ENCODE peak calls at places on chromosomes 4 and X, in six cellular contexts. A, O, H, F, G and R are unnamed samples.

GRCh38 chrX:9847071-9847470 is 60.8 kb downstream of the SHROOM2 start:
- DNase-seq in A (no peak), G (no peak), H (peak; percentile 76), O (peak; percentile 14), F (no peak), R (no peak)

GRCh38 chrX:139058831-139059495 is 347.4 kb upstream of the FGF13 start:
- DNase-seq in G (no peak), H (no peak), O (no peak), F (no peak), A (no peak), R (no peak)

GRCh38 chr4:24054910-24055309 is 165.1 kb upstream of the PPARGC1A start:
- DNase-seq in F (no peak), H (no peak), G (no peak), A (no peak), O (no peak), R (no peak)

GRCh38 chr4:182944484-182945227 is 27.5 kb upstream of the DCTD start:
- DNase-seq in G (no peak), O (no peak), H (no peak), F (no peak), A (no peak), R (no peak)

GRCh38 chr4:2102045-2102883 is 43.1 kb downstream of the NAT8L start:
- DNase-seq in A (no peak), O (no peak), F (no peak), G (no peak), H (no peak), R (no peak)

GRCh38 chrX:1528186-1528883 is 8.7 kb downstream of the P2RY8 start:
- DNase-seq in A (no peak), O (no peak), F (no peak), G (no peak), H (no peak), R (no peak)

GRCh38 chr4:48340276-48340904 is 939 bp upstream of the SLAIN2 start:
- DNase-seq in O (peak; percentile 58), A (no peak), H (peak; percentile 59), F (no peak), G (no peak), R (no peak)

GRCh38 chrX:2710496-2710895 is 19.4 kb downstream of the CD99 start:
- DNase-seq in A (no peak), F (no peak), H (peak; percentile 63), O (peak; percentile 32), G (peak; percentile 6), R (no peak)

GRCh38 chr4:108425988-108426387 is 194.4 kb upstream of the RPL34 start:
- DNase-seq in O (no peak), G (no peak), H (peak; percentile 55), F (no peak), A (no peak), R (no peak)

GRCh38 chrX:24124227-24124799 is 25.2 kb upstream of the ZFX start:
- DNase-seq in A (no peak), O (no peak), F (no peak), G (no peak), H (no peak), R (no peak)

GRCh38 chrX:1394731-1395501 is 3.0 kb upstream of the SLC25A6 start:
- DNase-seq in A (peak; percentile 24), F (no peak), G (peak; percentile 66), H (no peak), O (no peak), R (no peak)

GRCh38 chrX:92232182-92232581 is 453.0 kb downstream of the PCDH11X start:
- DNase-seq in H (no peak), G (no peak), O (no peak), A (no peak), F (no peak), R (no peak)

GRCh38 chr4:168408620-168409019 is 71.7 kb downstream of the DDX60L start:
- DNase-seq in F (peak; percentile 77), A (peak; percentile 58), O (peak; percentile 69), G (peak; percentile 91), H (peak; percentile 90), R (peak; percentile 85)

GRCh38 chrX:155645180-155645579 is 32.4 kb upstream of the TMLHE start:
- DNase-seq in F (no peak), H (no peak), A (no peak), O (no peak), G (no peak), R (no peak)

GRCh38 chrX:102787283-102787682 is 66.7 kb downstream of the GPRASP3 start:
- DNase-seq in G (no peak), H (no peak), F (no peak), A (no peak), O (no peak), R (no peak)

GRCh38 chrX:132227383-132228112 is 8.3 kb upstream of the RAP2C start:
- DNase-seq in A (no peak), H (no peak), O (no peak), G (no peak), F (no peak), R (no peak)

GRCh38 chr4:168759321-168759720 is 250.7 kb downstream of the CBR4 start:
- DNase-seq in F (no peak), H (no peak), O (no peak), G (no peak), A (no peak), R (no peak)

GRCh38 chrX:94400488-94400887 is 726.5 kb downstream of the FAM133A start:
- DNase-seq in A (no peak), H (no peak), F (no peak), G (no peak), O (no peak), R (no peak)

GRCh38 chrX:1601051-1601767 is 9.8 kb downstream of the AKAP17A start:
- DNase-seq in H (no peak), A (no peak), G (no peak), F (no peak), O (no peak), R (no peak)

GRCh38 chrX:124605518-124605917 is 259.2 kb downstream of the SH2D1A start:
- DNase-seq in O (no peak), A (no peak), G (no peak), F (no peak), H (no peak), R (no peak)

GRCh38 chr4:147828361-147828760 is 96.5 kb downstream of the ARHGAP10 start:
- DNase-seq in A (no peak), G (no peak), H (no peak), O (no peak), F (no peak), R (no peak)

GRCh38 chr4:76426272-76426671 is 5.3 kb upstream of the CCDC158 start:
- DNase-seq in O (no peak), A (no peak), F (no peak), G (no peak), H (no peak), R (no peak)

GRCh38 chr4:76420311-76420710 is 630 bp downstream of the CCDC158 start:
- DNase-seq in A (no peak), F (no peak), O (no peak), H (no peak), G (no peak), R (no peak)

DNA sequence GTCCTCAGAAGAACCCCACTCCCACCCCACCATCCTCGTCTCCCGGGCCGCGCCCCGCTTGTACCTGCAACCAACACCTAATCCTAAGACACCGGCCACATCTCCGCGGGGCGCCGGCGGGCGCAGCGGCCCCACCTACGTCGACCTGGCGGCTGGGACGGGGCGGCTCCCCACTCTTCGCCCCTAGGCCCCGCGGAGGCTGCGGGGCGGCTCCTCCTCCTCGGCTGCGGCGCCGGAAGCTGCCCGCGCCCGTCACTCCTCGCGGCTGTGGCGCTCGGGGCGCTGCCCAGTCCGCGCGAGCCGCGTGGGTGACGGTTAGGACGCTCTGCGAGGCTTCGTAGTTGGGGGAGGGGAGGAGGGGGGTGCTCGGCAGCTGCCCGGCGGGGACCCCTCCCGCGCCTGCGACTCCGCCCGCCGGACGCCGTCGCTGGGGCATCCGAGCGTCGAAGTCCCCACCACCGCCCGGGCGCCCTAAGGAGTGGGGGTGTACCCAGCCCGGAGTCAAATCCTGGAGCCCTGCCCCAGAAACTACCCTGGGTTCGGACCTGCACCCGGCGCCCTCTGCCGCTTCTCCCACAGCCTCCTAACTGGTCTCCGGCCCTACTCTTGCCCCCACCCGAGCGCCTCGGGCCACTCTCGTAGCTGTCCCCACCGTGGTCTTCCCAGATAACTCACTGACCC is at the start of gene CCDC158:
- DNase-seq in F (no peak), G (no peak), H (no peak), A (no peak), O (peak; percentile 10), R (peak; percentile 31)
- H3K4me3 ChIP-seq in F (peak within 1 kb of the TSS; percentile 51), G (peak within 1 kb of the TSS; percentile 36), H (peak within 1 kb of the TSS; percentile 50), A (peak within 1 kb of the TSS; percentile 61), O (peak within 1 kb of the TSS; percentile 9), R (peak within 1 kb of the TSS; percentile 44)

DNA sequence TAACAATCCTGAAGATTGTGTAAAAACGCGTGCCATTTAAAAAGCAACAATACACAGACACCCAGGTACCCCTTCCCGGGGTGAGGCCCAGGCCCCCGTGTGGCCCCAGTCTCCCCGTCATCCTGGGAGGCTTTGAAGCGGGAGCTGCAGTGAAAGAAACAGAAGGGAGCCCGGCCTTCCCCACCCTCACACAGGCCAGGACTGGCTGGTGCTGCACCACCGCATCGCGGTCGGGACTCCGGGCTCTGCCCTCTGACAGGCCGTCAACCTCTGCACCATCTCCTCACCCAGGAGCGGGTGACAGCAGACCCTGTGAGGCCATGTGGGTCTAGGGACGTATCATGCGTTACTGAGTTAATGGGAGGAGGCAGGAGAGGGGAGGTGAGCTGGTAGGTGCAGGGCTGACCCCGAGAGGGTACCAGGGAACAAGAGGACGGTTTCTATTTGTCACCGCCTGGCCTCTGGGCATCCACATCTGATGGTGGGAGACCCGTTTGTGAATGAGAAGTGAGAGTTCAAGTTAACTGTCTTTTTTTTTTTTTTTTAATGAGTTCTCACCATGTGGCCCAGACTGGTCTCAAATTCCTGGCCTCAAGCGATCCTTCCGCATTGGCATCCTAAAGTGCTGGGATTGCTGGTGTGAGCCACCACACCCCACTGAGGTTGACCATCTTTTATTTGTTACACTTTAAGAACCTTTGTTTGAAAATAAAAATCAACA is 27.3 kb downstream of the PIGG start:
- DNase-seq in G (no peak), O (no peak), H (no peak), A (no peak), F (no peak), R (no peak)
- H3K36me3 ChIP-seq in G (peaks cover 28% of the 10 kb centered on the region), O (peaks cover 9% of the 10 kb centered on the region), H (peaks cover 34% of the 10 kb centered on the region), A (peaks cover 98% of the 10 kb centered on the region), F (no peaks in the 10 kb centered on the region), R (peaks cover 47% of the 10 kb centered on the region)

DNA sequence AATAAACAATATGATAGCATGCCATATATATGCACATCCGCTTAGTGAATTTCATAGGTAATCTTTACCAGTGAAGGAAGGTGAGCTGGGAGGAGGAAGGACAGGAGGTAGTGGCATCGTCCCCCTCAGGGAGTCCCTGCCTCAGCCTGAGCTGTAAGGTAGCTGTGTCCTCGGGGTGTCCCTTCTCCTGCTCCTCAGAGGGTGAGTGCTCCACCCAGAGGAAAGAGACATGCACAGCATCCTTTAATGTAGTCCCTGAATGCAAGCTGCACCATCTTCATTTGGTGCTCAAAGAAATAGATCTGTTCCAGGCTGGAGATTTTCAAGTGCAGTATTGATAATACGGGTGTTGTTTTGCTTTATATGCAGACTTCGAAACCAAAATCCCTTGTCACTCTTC is 330.4 kb upstream of the SFRP2 start:
- DNase-seq in H (peak; percentile 5), A (no peak), O (no peak), G (no peak), F (no peak), R (no peak)
- TF ChIP-seq CTCF in H (no peak), A (no peak), O (no peak), G (no peak), F (no peak), R (peak; percentile 37)

DNA sequence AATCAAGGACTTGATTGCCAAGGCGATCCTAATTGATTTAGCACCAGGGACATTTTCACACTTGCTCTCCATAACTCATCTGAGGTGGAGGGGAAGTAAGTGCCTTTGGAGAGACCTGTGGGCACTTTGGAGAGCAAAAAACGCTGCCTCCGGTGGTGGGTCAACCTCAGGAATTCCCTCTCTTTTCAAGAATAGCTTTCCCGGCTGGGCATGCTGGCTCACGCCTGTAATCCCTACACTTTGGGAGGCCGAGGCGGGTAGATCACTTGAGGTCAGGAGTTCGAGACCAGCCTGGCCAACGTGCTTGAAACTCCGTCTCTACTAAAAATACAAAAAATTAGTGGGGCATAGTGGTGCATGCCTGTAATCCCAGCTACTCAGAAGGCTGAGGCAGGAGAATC is 49.2 kb downstream of the PRPS1 start:
- DNase-seq in F (no peak), G (no peak), A (no peak), H (peak; percentile 28), O (no peak), R (peak; percentile 34)
- H3K4me3 ChIP-seq in F (peak overlapping the region; percentile 49), G (no peak overlapping the region), A (peak overlapping the region; percentile 38), H (no peak overlapping the region), O (no peak overlapping the region), R (peak overlapping the region; percentile 70)